ENCODE peak calls at places on chromosomes 7 and 10, in ten cellular contexts. D, W, O, H, V, I, F, S, L and E are unnamed samples.

GRCh38 chr10:109214916-109215740 is 708.2 kb downstream of the XPNPEP1 start:
- DNase-seq in S (no peak), V (no peak), H (no peak), F (no peak), W (no peak), L (no peak), I (no peak), O (no peak), D (no peak), E (no peak)

GRCh38 chr7:7203813-7204575 is 21.6 kb downstream of the C1GALT1 start:
- DNase-seq in F (no peak), L (no peak), S (no peak), V (no peak), W (no peak), D (no peak), O (no peak), I (no peak), H (no peak), E (no peak)

GRCh38 chr7:130270947-130271790 is 4.5 kb downstream of the CPA2 start:
- DNase-seq in H (no peak), V (no peak), O (no peak), L (no peak), I (no peak), S (no peak), F (no peak), D (no peak), W (no peak), E (no peak)

GRCh38 chr7:100119701-100120517 is 475 bp downstream of the CNPY4 start:
- DNase-seq in V (peak; percentile 79), W (peak; percentile 65), L (peak; percentile 62), H (peak; percentile 60), S (peak; percentile 65), D (peak; percentile 66), F (no peak), I (peak; percentile 68), O (peak; percentile 90), E (peak; percentile 87)

GRCh38 chr7:21566094-21566493 is 23.3 kb downstream of the DNAH11 start:
- DNase-seq in V (no peak), O (no peak), F (no peak), W (no peak), D (no peak), H (no peak), I (no peak), L (no peak), S (no peak), E (no peak)

GRCh38 chr10:26486985-26487850 is 49.1 kb downstream of the APBB1IP start:
- DNase-seq in V (peak; percentile 60), D (no peak), O (peak; percentile 85), W (peak; percentile 57), F (peak; percentile 80), I (peak; percentile 94), H (no peak), L (peak; percentile 61), S (no peak), E (no peak)

GRCh38 chr10:60399343-60399742 is 9.7 kb upstream of the ANK3 start:
- DNase-seq in D (no peak), O (no peak), I (no peak), V (no peak), S (no peak), L (no peak), H (no peak), F (no peak), W (no peak), E (no peak)

GRCh38 chr10:86368987-86369386 is 2.4 kb upstream of the GRID1 start:
- DNase-seq in W (no peak), F (no peak), D (no peak), H (no peak), I (no peak), O (peak; percentile 41), L (no peak), S (peak; percentile 1), V (no peak), E (no peak)

GRCh38 chr10:132294561-132295320 is 13.0 kb downstream of the STK32C start:
- DNase-seq in H (peak; percentile 72), S (peak; percentile 67), O (peak; percentile 38), W (no peak), F (no peak), L (no peak), D (peak; percentile 91), I (no peak), V (no peak), E (peak; percentile 63)

GRCh38 chr7:102412548-102412947 is 16.4 kb downstream of the PRKRIP1 start:
- DNase-seq in F (no peak), I (peak; percentile 46), S (peak; percentile 66), O (peak; percentile 76), H (no peak), L (no peak), W (peak; percentile 11), V (no peak), D (peak; percentile 69), E (peak; percentile 86)

GRCh38 chr7:41956276-41956675 is 253.4 kb upstream of the INHBA start:
- DNase-seq in V (no peak), W (no peak), S (no peak), F (no peak), D (no peak), L (no peak), H (no peak), I (no peak), O (no peak), E (no peak)

GRCh38 chr10:87694011-87694794 is 34.5 kb downstream of the PAPSS2 start:
- DNase-seq in S (no peak), F (no peak), L (no peak), V (no peak), O (no peak), D (no peak), W (no peak), H (no peak), I (peak; percentile 57), E (no peak)

GRCh38 chr10:110408203-110408871 is 89.4 kb upstream of the DUSP5 start:
- DNase-seq in F (no peak), I (peak; percentile 77), D (peak; percentile 64), V (no peak), L (no peak), H (no peak), S (peak; percentile 26), O (no peak), W (no peak), E (no peak)

GRCh38 chr10:101295266-101295665 is 58.7 kb upstream of the BTRC start:
- DNase-seq in F (no peak), L (no peak), V (no peak), I (no peak), W (no peak), H (no peak), D (no peak), S (no peak), O (no peak), E (no peak)

GRCh38 chr7:86954960-86955359 is 104.5 kb downstream of the ELAPOR2 start:
- DNase-seq in S (no peak), V (no peak), I (no peak), D (no peak), W (no peak), F (no peak), L (no peak), O (no peak), H (no peak), E (no peak)

GRCh38 chr7:129768614-129769399 is 157.3 kb downstream of the NRF1 start:
- DNase-seq in W (no peak), I (no peak), O (no peak), D (no peak), S (no peak), V (no peak), L (no peak), F (no peak), H (peak; percentile 12), E (no peak)

GRCh38 chr7:27608776-27609495 is 53.7 kb downstream of the HIBADH start:
- DNase-seq in I (no peak), V (no peak), W (no peak), S (no peak), D (no peak), O (no peak), L (no peak), F (no peak), H (no peak), E (no peak)

GRCh38 chr7:91242097-91242846 is 22.0 kb upstream of the FZD1 start:
- DNase-seq in D (no peak), V (no peak), H (no peak), O (no peak), I (no peak), S (no peak), F (no peak), L (no peak), W (no peak), E (no peak)

GRCh38 chr7:116810267-116811116 is 51.9 kb upstream of the CAPZA2 start:
- DNase-seq in S (no peak), I (peak; percentile 64), F (no peak), D (no peak), V (no peak), H (no peak), O (no peak), L (no peak), W (no peak), E (no peak)

GRCh38 chr10:79246209-79246581 is 101.1 kb upstream of the PPIF start:
- DNase-seq in S (no peak), W (no peak), V (no peak), L (no peak), H (no peak), F (no peak), D (no peak), I (no peak), O (no peak), E (peak; percentile 89)

GRCh38 chr10:12321641-12322040 is 27.7 kb upstream of the CAMK1D start:
- DNase-seq in I (no peak), H (no peak), O (no peak), F (no peak), D (peak; percentile 18), L (no peak), V (no peak), W (no peak), S (no peak), E (peak; percentile 37)

GRCh38 chr7:134625571-134625970 is 21.1 kb upstream of the BPGM start:
- DNase-seq in D (no peak), L (no peak), S (no peak), V (no peak), O (no peak), H (no peak), F (no peak), W (no peak), I (no peak), E (no peak)

GRCh38 chr7:75696263-75697037 is 42.3 kb downstream of the HIP1 start:
- DNase-seq in D (no peak), S (no peak), F (no peak), L (no peak), O (no peak), W (no peak), H (no peak), I (no peak), V (no peak), E (peak; percentile 10)

GRCh38 chr10:48314107-48314506 is 7.6 kb downstream of the MAPK8 start:
- DNase-seq in W (no peak), H (no peak), V (no peak), O (no peak), L (no peak), F (no peak), S (no peak), D (no peak), I (no peak), E (no peak)

GRCh38 chr10:3500408-3500856 is 284.6 kb downstream of the KLF6 start:
- DNase-seq in D (peak; percentile 58), S (peak; percentile 54), F (no peak), I (peak; percentile 98), L (no peak), O (no peak), H (no peak), W (no peak), V (no peak), E (peak; percentile 91)

GRCh38 chr7:111045469-111045868 is 45.5 kb upstream of the LRRN3 start:
- DNase-seq in F (no peak), D (no peak), S (no peak), W (no peak), H (no peak), I (no peak), O (no peak), V (no peak), L (no peak), E (no peak)

GRCh38 chr10:112515852-112516251 is 68.8 kb downstream of the VTI1A start:
- DNase-seq in S (no peak), O (no peak), L (no peak), W (no peak), I (no peak), V (no peak), H (no peak), F (no peak), D (no peak), E (no peak)

GRCh38 chr7:157133304-157133703 is 5.4 kb upstream of the UBE3C start:
- DNase-seq in S (no peak), F (no peak), W (no peak), I (no peak), V (no peak), D (no peak), H (no peak), O (no peak), L (no peak), E (no peak)